ENCODE peak calls at places on chromosomes 12 and 14, in four cellular contexts. M is AG20443; O is naive thymus-derived CD8-positive, alpha-beta T cell; A is stimulated activated CD8-positive, alpha-beta memory T cell treated with anti-CD3 and anti-CD28 coated beads, Interleukin-2, amount 100 ng/mL, for 1 hour. B is an unnamed sample.

GRCh38 chr14:32576088-32576795 is 247.1 kb downstream of the AKAP6 start:
- DNase-seq in M (peak), A (no peak), O (peak), B (peak)

GRCh38 chr14:24712909-24713308 is 78.9 kb upstream of the GZMB start:
- DNase-seq in M (no peak), O (no peak), A (no peak), B (no peak)

GRCh38 chr14:68442828-68443460 is 349.9 kb downstream of the ZFP36L1 start:
- DNase-seq in O (no peak), M (peak), A (no peak), B (no peak)

GRCh38 chr14:88323086-88323519 is at the start of gene KCNK10:
- DNase-seq in A (no peak), M (no peak), O (no peak), B (no peak)

GRCh38 chr14:100022772-100023451 is 42.3 kb upstream of the EVL start:
- DNase-seq in M (peak), O (no peak), A (no peak), B (no peak)

GRCh38 chr12:110661337-110661972 is 27.5 kb downstream of the HVCN1 start:
- DNase-seq in M (no peak), O (peak), A (peak), B (no peak)

GRCh38 chr12:49872781-49873181 is 29.9 kb upstream of the BCDIN3D start:
- DNase-seq in A (no peak), M (no peak), O (no peak), B (no peak)

GRCh38 chr12:42790761-42791151 is 201.2 kb upstream of the PRICKLE1 start:
- DNase-seq in O (no peak), M (peak), A (no peak), B (no peak)

GRCh38 chr12:46964496-46965098 is 114.8 kb upstream of the PCED1B start:
- DNase-seq in O (no peak), A (no peak), M (peak), B (no peak)

GRCh38 chr12:109567967-109568366 is 5.3 kb downstream of the MMAB start:
- DNase-seq in A (no peak), M (no peak), O (no peak), B (no peak)

GRCh38 chr12:26821212-26821701 is 11.7 kb downstream of the ITPR2 start:
- DNase-seq in A (no peak), M (no peak), O (no peak), B (no peak)

GRCh38 chr12:132401982-132402381 is 72.6 kb upstream of the GALNT9 start:
- DNase-seq in M (no peak), O (no peak), A (no peak), B (no peak)

GRCh38 chr12:125533434-125534029 is 468.3 kb downstream of the AACS start:
- DNase-seq in A (no peak), M (peak), O (no peak), B (no peak)

GRCh38 chr12:89494411-89495231 is 30.0 kb downstream of the GALNT4 start:
- DNase-seq in O (no peak), A (no peak), M (peak), B (no peak)

GRCh38 chr12:82596484-82596883 is 90.2 kb upstream of the TMTC2 start:
- DNase-seq in M (no peak), O (no peak), A (no peak), B (no peak)

GRCh38 chr12:45732936-45733335 is 3.4 kb downstream of the ARID2 start:
- DNase-seq in O (no peak), M (no peak), A (no peak), B (no peak)

GRCh38 chr14:38143651-38144505 is 63.8 kb upstream of the SSTR1 start:
- DNase-seq in O (no peak), A (no peak), M (peak), B (no peak)

GRCh38 chr12:107178776-107179175 is 85.4 kb upstream of the CRY1 start:
- DNase-seq in A (peak), M (no peak), O (peak), B (no peak)

GRCh38 chr12:39236994-39237393 is 205.9 kb downstream of the KIF21A start:
- DNase-seq in A (no peak), M (peak), O (no peak), B (no peak)

GRCh38 chr12:19155981-19156734 is 26.6 kb downstream of the PLEKHA5 start:
- DNase-seq in O (no peak), A (no peak), M (no peak), B (no peak)

GRCh38 chr14:50299585-50299984 is 12.4 kb downstream of the L2HGDH start:
- DNase-seq in A (no peak), M (no peak), O (no peak), B (no peak)

GRCh38 chr14:67623114-67623513 is 3.4 kb downstream of the ARG2 start:
- DNase-seq in O (no peak), M (peak), A (no peak), B (no peak)

GRCh38 chr12:19967486-19967885 is 400.9 kb upstream of the PDE3A start:
- DNase-seq in O (no peak), A (no peak), M (peak), B (no peak)

GRCh38 chr14:39268393-39268792 is 34.7 kb downstream of the MIA2 start:
- DNase-seq in A (no peak), M (no peak), O (no peak), B (peak)

GRCh38 chr14:23582906-23583760 is 4.5 kb upstream of the JPH4 start:
- DNase-seq in O (no peak), A (no peak), M (no peak), B (no peak)

GRCh38 chr12:95978774-95979173 is 17.4 kb downstream of the HAL start:
- DNase-seq in M (no peak), O (no peak), A (no peak), B (no peak)

GRCh38 chr12:12007001-12007712 is 63.6 kb upstream of the BCL2L14 start:
- DNase-seq in A (no peak), M (no peak), O (no peak), B (no peak)

GRCh38 chr12:100553851-100554404 is 19.6 kb upstream of the GAS2L3 start:
- DNase-seq in O (no peak), A (no peak), M (no peak), B (no peak)

GRCh38 chr12:127929172-127929571 is 337.8 kb upstream of the TMEM132C start:
- DNase-seq in A (no peak), M (no peak), O (no peak), B (no peak)

GRCh38 chr14:81055971-81056370 is 100.5 kb downstream of the TSHR start:
- DNase-seq in O (no peak), M (no peak), A (no peak), B (no peak)

GRCh38 chr14:38507299-38507698 is 251.4 kb upstream of the CLEC14A start:
- DNase-seq in O (no peak), M (no peak), A (no peak), B (no peak)

GRCh38 chr12:1115471-1116242 is 124.6 kb downstream of the ERC1 start:
- DNase-seq in A (no peak), M (peak), O (no peak), B (no peak)

GRCh38 chr14:105987563-105987962 is 461.2 kb downstream of the TMEM121 start:
- DNase-seq in M (no peak), O (no peak), A (no peak), B (no peak)

GRCh38 chr12:11771356-11771755 is 121.9 kb downstream of the ETV6 start:
- DNase-seq in A (no peak), O (no peak), M (no peak), B (no peak)

GRCh38 chr12:101764393-101764792 is 25.1 kb upstream of the SYCP3 start:
- DNase-seq in M (no peak), A (no peak), O (no peak), B (no peak)

GRCh38 chr14:53533384-53533975 is 380.4 kb upstream of the DDHD1 start:
- DNase-seq in O (no peak), A (no peak), M (no peak), B (no peak)

GRCh38 chr14:103476065-103476464 is 46.6 kb downstream of the CKB start:
- DNase-seq in O (no peak), A (no peak), M (no peak), B (no peak)

GRCh38 chr12:104650541-104650940 is 193.8 kb downstream of the CHST11 start:
- DNase-seq in A (no peak), O (no peak), M (no peak), B (no peak)